ENCODE peak calls at places on chromosomes 5 and 9, in seven cellular contexts. E is stomach, I is suprapubic skin, K is adrenal gland, L is sigmoid colon, O is thyroid gland, N is IMR-90. J is an unnamed sample.

GRCh38 chr5:62257018-62257367 is 49.0 kb upstream of the KIF2A start:
- DNase-seq in E (no peak), I (no peak), K (no peak), L (no peak), O (no peak), N (no peak), J (no peak)

GRCh38 chr5:81787843-81788242 is 36.9 kb upstream of the SSBP2 start:
- DNase-seq in E (peak), I (no peak), K (peak), L (peak), O (peak), N (peak), J (peak)

GRCh38 chr5:109865636-109866035 is 175.9 kb downstream of the MAN2A1 start:
- DNase-seq in E (no peak), I (no peak), K (peak), L (no peak), O (no peak), N (peak), J (no peak)

GRCh38 chr5:170571331-170571731 is 67.5 kb downstream of the KCNIP1 start:
- DNase-seq in E (no peak), I (no peak), K (no peak), L (no peak), O (no peak), N (peak), J (no peak)

GRCh38 chr5:77852514-77853352 is 76.6 kb upstream of the TBCA start:
- DNase-seq in E (no peak), I (no peak), K (peak), L (peak), O (peak), N (peak), J (peak)

GRCh38 chr5:12566441-12566840 is 662.2 kb upstream of the CTNND2 start:
- DNase-seq in E (no peak), I (no peak), K (no peak), L (no peak), O (no peak), N (no peak), J (no peak)

GRCh38 chr5:55176176-55176818 is 3.3 kb upstream of the CDC20B start:
- DNase-seq in E (peak), I (no peak), K (no peak), L (no peak), O (peak), N (no peak), J (peak)

GRCh38 chr9:79408617-79409016 is 163.1 kb upstream of the TLE4 start:
- DNase-seq in E (no peak), I (no peak), K (no peak), L (no peak), O (no peak), N (peak), J (no peak)

GRCh38 chr5:96743065-96743768 is 64.5 kb downstream of the ERAP1 start:
- DNase-seq in E (no peak), I (no peak), K (no peak), L (peak), O (no peak), N (peak), J (no peak)

GRCh38 chr9:37693265-37693664 is 42.5 kb downstream of the FRMPD1 start:
- DNase-seq in E (no peak), I (no peak), K (no peak), L (no peak), O (no peak), N (peak), J (no peak)

DNA sequence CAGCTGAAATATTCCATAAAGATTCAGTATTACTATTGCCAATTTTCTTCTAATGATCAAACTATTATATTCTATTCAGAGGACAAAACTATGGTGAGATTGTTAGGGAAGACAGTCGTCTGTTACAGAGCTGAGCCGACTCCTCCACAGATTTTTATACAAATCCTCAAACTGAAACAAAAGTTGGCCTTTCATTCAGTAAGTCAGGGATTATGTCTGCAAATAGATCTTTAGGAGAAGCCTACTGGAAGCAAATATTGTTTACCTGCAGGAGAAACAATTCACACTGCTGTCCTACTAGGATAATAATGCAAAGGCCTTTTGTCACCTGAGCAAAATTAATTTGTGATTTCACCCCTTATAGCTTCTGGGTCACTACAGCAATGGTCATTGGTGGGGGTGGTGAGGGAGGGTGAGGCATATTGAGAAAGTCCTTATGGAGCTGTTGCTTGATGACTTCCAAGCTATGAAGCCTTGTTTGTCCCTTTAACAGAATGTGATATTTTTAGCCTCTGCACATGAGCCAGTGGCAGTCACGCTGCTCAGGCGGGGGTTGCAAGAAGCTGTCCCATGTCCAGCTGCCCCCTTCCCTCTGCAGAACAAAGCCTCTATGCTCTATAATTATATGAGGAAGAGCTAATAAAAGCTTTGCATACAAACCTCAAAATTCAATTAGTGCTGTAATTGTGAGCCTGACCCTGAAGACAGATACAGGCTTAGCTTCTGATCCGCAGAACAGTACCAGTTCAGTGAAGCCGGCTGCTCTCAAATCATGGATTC is 200.5 kb upstream of the KLF9 start:
- DNase-seq in E (no peak), I (no peak), K (no peak), L (no peak), O (no peak), N (no peak), J (no peak)
- TF ChIP-seq POLR2A in E (no peak), I (no peak), K (no peak), L (no peak), O (no peak), N (no peak), J (no peak)

GRCh38 chr9:105146677-105147076 is 97.8 kb upstream of the SLC44A1 start:
- DNase-seq in E (no peak), I (no peak), K (peak), L (peak), O (no peak), N (no peak), J (no peak)

GRCh38 chr9:105141448-105142101 is 102.9 kb upstream of the SLC44A1 start:
- DNase-seq in E (no peak), I (no peak), K (no peak), L (no peak), O (no peak), N (no peak), J (no peak)

GRCh38 chr9:105144841-105145240 is 99.6 kb upstream of the SLC44A1 start:
- DNase-seq in E (no peak), I (no peak), K (no peak), L (no peak), O (no peak), N (no peak), J (no peak)

GRCh38 chr9:105142406-105143092 is 101.9 kb upstream of the SLC44A1 start:
- DNase-seq in E (no peak), I (no peak), K (no peak), L (no peak), O (no peak), N (peak), J (no peak)

GRCh38 chr9:105144076-105144475 is 100.4 kb upstream of the SLC44A1 start:
- DNase-seq in E (no peak), I (no peak), K (no peak), L (no peak), O (no peak), N (no peak), J (no peak)
- H3K4me3 ChIP-seq in E (no peak), I (no peak), K (no peak), L (no peak), O (no peak), N (no peak), J (no peak)

DNA sequence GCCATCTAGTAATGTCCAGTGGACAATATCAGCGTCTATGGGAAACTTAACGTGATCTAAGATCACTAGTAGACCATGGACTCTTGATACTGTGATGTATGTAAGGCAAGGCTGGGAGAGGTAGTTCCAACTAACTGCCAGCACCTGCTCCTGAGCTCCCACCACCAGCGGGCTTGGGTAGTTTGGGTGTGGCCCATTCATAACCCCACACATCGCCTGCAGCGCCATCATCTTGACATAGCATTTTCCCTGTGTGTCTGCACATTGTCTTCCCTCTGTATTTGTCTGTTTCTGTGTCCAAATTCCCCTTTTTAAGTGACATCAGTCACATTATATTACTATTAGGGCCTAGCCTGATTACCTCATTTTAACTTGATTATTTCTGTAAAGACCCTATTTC is 28.1 kb upstream of the GSN start:
- DNase-seq in E (no peak), I (no peak), K (no peak), L (no peak), O (no peak), N (no peak), J (no peak)
- TF ChIP-seq POLR2A in E (no peak), I (no peak), K (no peak), L (no peak), O (no peak), N (no peak), J (no peak)

DNA sequence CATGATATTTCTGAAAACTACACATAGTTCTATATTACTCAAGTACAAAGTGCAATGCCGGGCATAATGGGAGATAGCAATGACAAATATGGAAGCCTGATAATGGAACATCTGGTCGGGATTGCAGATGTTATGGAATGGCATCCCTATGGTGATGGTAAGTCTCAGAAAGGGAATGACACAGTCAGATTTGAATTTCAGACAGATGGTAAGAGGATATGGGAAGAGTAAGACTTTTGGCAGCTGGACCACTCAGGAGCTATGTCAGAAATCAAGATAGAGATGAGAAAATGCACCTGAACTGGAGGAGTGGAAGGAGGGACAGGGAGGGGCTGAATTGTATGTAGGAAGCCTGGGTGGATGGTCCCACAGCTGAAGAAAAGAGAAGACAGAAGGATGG is 200.0 kb downstream of the DTWD2 start:
- DNase-seq in E (no peak), I (no peak), K (no peak), L (no peak), O (no peak), N (no peak), J (no peak)
- H3K4me3 ChIP-seq in E (no peak), I (no peak), K (no peak), L (no peak), O (no peak), N (no peak), J (no peak)

DNA sequence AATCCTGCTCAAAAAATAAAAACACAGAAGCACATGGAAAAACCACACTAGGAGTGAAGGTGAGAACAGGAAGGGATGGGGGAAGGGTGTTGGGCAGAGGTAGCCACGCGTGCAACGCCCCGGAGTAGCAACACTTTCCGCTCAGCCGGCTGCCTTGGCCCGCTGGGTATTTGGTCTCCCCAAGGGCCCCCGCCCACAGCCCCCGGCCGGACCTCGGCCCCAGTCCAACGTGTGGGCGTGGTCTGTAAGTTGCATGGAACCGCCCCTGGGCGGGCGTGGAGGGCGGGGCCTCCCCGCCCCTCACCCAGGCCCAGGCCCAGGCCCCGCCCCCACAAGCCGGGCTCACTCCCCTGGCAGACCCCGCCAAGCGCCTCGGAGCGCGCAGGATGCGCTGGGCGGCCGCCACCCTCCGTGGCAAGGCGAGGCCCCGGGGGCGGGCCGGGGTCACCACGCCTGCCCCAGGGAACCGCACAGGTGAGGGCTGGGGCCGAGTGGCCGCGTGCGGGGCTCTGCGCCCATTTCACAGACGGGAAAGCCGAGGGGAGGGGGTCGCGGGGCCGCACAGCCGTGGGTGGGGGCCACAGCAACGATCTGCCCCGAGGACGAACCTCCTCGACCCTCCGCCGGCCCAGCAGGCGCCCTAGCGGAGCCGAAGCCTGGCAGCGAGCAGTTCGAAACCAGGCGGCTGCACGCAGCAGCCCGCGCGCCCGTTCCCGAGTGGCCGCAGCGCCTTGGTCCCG is at the start of gene SUSD3:
- DNase-seq in E (peak), I (no peak), K (peak), L (peak), O (peak), N (no peak), J (peak)
- TF ChIP-seq POLR2A in E (no peak), I (no peak), K (no peak), L (no peak), O (no peak), N (no peak), J (no peak)

GRCh38 chr9:129567329-129567728 is 53.6 kb downstream of the C9orf50 start:
- DNase-seq in E (no peak), I (no peak), K (no peak), L (no peak), O (no peak), N (no peak), J (no peak)

GRCh38 chr9:129567842-129568559 is 52.9 kb downstream of the C9orf50 start:
- DNase-seq in E (peak), I (no peak), K (peak), L (no peak), O (peak), N (peak), J (no peak)

GRCh38 chr9:129570450-129571297 is 50.2 kb downstream of the C9orf50 start:
- DNase-seq in E (peak), I (no peak), K (peak), L (peak), O (peak), N (peak), J (peak)

GRCh38 chr9:129569506-129570449 is 51.1 kb downstream of the C9orf50 start:
- DNase-seq in E (peak), I (no peak), K (peak), L (no peak), O (peak), N (peak), J (no peak)

GRCh38 chr9:129568560-129569505 is 52.1 kb downstream of the C9orf50 start:
- DNase-seq in E (peak), I (no peak), K (peak), L (peak), O (peak), N (no peak), J (peak)
- H3K4me3 ChIP-seq in E (peak), I (peak), K (peak), L (peak), O (peak), N (peak), J (peak)

DNA sequence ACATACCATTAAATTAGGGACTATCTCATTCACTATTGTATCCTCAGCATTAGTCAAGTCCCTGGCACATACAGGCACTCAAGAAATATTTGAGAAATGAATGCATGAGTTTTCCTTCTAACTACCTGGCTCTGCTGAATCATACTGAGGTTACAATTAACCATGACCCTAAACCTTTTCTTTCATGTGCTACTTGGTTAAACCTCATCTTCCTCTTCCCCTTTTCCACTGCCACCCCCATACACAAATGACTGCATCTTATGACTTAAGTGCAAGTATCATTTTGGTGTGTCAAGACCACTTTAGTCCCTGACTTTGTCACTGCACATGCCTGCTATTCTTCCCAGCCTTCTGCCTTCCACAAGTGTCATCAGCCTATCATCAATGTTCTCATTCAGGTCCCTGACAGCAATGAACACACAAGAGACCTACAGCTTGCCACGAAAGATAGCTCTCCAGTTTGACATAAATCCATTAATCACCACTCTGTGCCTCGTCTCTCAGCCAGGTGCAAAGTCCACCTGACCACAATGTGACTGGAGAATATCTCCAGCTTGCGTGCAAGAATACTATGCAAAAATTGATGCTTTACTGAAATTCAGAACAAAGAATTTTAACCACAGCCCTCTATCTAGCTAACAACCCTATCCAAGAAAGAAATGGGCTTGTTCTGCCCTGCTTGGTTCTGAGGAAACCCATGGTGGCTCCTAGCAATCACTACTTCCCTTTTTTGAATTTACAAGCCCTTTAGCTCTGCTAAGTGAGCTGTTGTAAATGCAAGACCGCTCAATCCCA is 74.5 kb downstream of the MAPKAP1 start:
- DNase-seq in E (no peak), I (no peak), K (no peak), L (no peak), O (no peak), N (peak), J (no peak)
- TF ChIP-seq POLR2A in E (no peak), I (no peak), K (no peak), L (no peak), O (no peak), N (no peak), J (no peak)

J was measured in transverse colon.